ENCODE peak calls at places on chromosome 22, in seven cellular contexts. One of them, this sample, is unnamed.

GRCh38 chr22:24026733-24027132 is 15.6 kb downstream of the CABIN1 start:
- DNase-seq in anterior cingulate cortex: no peak
- DNase-seq in transverse colon: no peak
- DNase-seq in stimulated activated CD8-positive, alpha-beta memory T cell treated with anti-CD3 and anti-CD28 coated beads, Interleukin-2, amount 100 ng/mL, for 1 hour: no peak
- DNase-seq in NCI-H748 treated with DMSO at 0.1 percent for 48 hours: no peak
- DNase-seq in T-helper 1 cell: no peak
- DNase-seq in activated CD4-positive, alpha-beta T cell treated with anti-CD3 and anti-CD28 coated beads for 48 hours: no peak
- DNase-seq in this sample: no peak

GRCh38 chr22:37229805-37230672 is 14.0 kb downstream of the RAC2 start:
- DNase-seq in activated CD4-positive, alpha-beta T cell treated with anti-CD3 and anti-CD28 coated beads for 48 hours: peak
- DNase-seq in T-helper 1 cell: peak
- DNase-seq in anterior cingulate cortex: no peak
- DNase-seq in NCI-H748 treated with DMSO at 0.1 percent for 48 hours: no peak
- DNase-seq in stimulated activated CD8-positive, alpha-beta memory T cell treated with anti-CD3 and anti-CD28 coated beads, Interleukin-2, amount 100 ng/mL, for 1 hour: peak
- DNase-seq in transverse colon: peak
- DNase-seq in this sample: no peak

GRCh38 chr22:20186183-20186870 is 35.5 kb upstream of the CCDC188 start:
- DNase-seq in NCI-H748 treated with DMSO at 0.1 percent for 48 hours: no peak
- DNase-seq in transverse colon: no peak
- DNase-seq in T-helper 1 cell: no peak
- DNase-seq in anterior cingulate cortex: no peak
- DNase-seq in stimulated activated CD8-positive, alpha-beta memory T cell treated with anti-CD3 and anti-CD28 coated beads, Interleukin-2, amount 100 ng/mL, for 1 hour: no peak
- DNase-seq in activated CD4-positive, alpha-beta T cell treated with anti-CD3 and anti-CD28 coated beads for 48 hours: no peak
- DNase-seq in this sample: no peak

GRCh38 chr22:33114570-33114969 is 56.4 kb upstream of the SYN3 start:
- DNase-seq in transverse colon: no peak
- DNase-seq in NCI-H748 treated with DMSO at 0.1 percent for 48 hours: no peak
- DNase-seq in anterior cingulate cortex: no peak
- DNase-seq in activated CD4-positive, alpha-beta T cell treated with anti-CD3 and anti-CD28 coated beads for 48 hours: no peak
- DNase-seq in stimulated activated CD8-positive, alpha-beta memory T cell treated with anti-CD3 and anti-CD28 coated beads, Interleukin-2, amount 100 ng/mL, for 1 hour: no peak
- DNase-seq in T-helper 1 cell: no peak
- DNase-seq in this sample: no peak

GRCh38 chr22:42425989-42426355 is 6.2 kb downstream of the NFAM1 start:
- DNase-seq in transverse colon: no peak
- DNase-seq in stimulated activated CD8-positive, alpha-beta memory T cell treated with anti-CD3 and anti-CD28 coated beads, Interleukin-2, amount 100 ng/mL, for 1 hour: no peak
- DNase-seq in activated CD4-positive, alpha-beta T cell treated with anti-CD3 and anti-CD28 coated beads for 48 hours: no peak
- DNase-seq in T-helper 1 cell: no peak
- DNase-seq in anterior cingulate cortex: no peak
- DNase-seq in NCI-H748 treated with DMSO at 0.1 percent for 48 hours: no peak
- DNase-seq in this sample: no peak

GRCh38 chr22:38068641-38069371 is 11.6 kb downstream of the PICK1 start:
- DNase-seq in activated CD4-positive, alpha-beta T cell treated with anti-CD3 and anti-CD28 coated beads for 48 hours: no peak
- DNase-seq in NCI-H748 treated with DMSO at 0.1 percent for 48 hours: no peak
- DNase-seq in T-helper 1 cell: no peak
- DNase-seq in stimulated activated CD8-positive, alpha-beta memory T cell treated with anti-CD3 and anti-CD28 coated beads, Interleukin-2, amount 100 ng/mL, for 1 hour: no peak
- DNase-seq in transverse colon: no peak
- DNase-seq in anterior cingulate cortex: no peak
- DNase-seq in this sample: no peak

GRCh38 chr22:25083414-25084166 is 116.1 kb upstream of the CRYBB3 start:
- DNase-seq in transverse colon: peak
- DNase-seq in NCI-H748 treated with DMSO at 0.1 percent for 48 hours: no peak
- DNase-seq in T-helper 1 cell: no peak
- DNase-seq in stimulated activated CD8-positive, alpha-beta memory T cell treated with anti-CD3 and anti-CD28 coated beads, Interleukin-2, amount 100 ng/mL, for 1 hour: no peak
- DNase-seq in anterior cingulate cortex: no peak
- DNase-seq in activated CD4-positive, alpha-beta T cell treated with anti-CD3 and anti-CD28 coated beads for 48 hours: no peak
- DNase-seq in this sample: no peak

GRCh38 chr22:23796461-23796860 is 9.7 kb downstream of the SMARCB1 start:
- DNase-seq in transverse colon: no peak
- DNase-seq in NCI-H748 treated with DMSO at 0.1 percent for 48 hours: no peak
- DNase-seq in anterior cingulate cortex: no peak
- DNase-seq in activated CD4-positive, alpha-beta T cell treated with anti-CD3 and anti-CD28 coated beads for 48 hours: no peak
- DNase-seq in T-helper 1 cell: no peak
- DNase-seq in stimulated activated CD8-positive, alpha-beta memory T cell treated with anti-CD3 and anti-CD28 coated beads, Interleukin-2, amount 100 ng/mL, for 1 hour: no peak
- DNase-seq in this sample: no peak

GRCh38 chr22:27416553-27417427 is 384.8 kb downstream of the MN1 start:
- DNase-seq in anterior cingulate cortex: no peak
- DNase-seq in activated CD4-positive, alpha-beta T cell treated with anti-CD3 and anti-CD28 coated beads for 48 hours: no peak
- DNase-seq in stimulated activated CD8-positive, alpha-beta memory T cell treated with anti-CD3 and anti-CD28 coated beads, Interleukin-2, amount 100 ng/mL, for 1 hour: no peak
- DNase-seq in transverse colon: no peak
- DNase-seq in NCI-H748 treated with DMSO at 0.1 percent for 48 hours: no peak
- DNase-seq in T-helper 1 cell: no peak
- DNase-seq in this sample: no peak

GRCh38 chr22:49664371-49664881 is 163.2 kb downstream of the BRD1 start:
- DNase-seq in NCI-H748 treated with DMSO at 0.1 percent for 48 hours: no peak
- DNase-seq in stimulated activated CD8-positive, alpha-beta memory T cell treated with anti-CD3 and anti-CD28 coated beads, Interleukin-2, amount 100 ng/mL, for 1 hour: no peak
- DNase-seq in activated CD4-positive, alpha-beta T cell treated with anti-CD3 and anti-CD28 coated beads for 48 hours: no peak
- DNase-seq in anterior cingulate cortex: peak
- DNase-seq in T-helper 1 cell: no peak
- DNase-seq in transverse colon: no peak
- DNase-seq in this sample: peak

GRCh38 chr22:31233001-31233400 is 20.9 kb downstream of the LIMK2 start:
- DNase-seq in activated CD4-positive, alpha-beta T cell treated with anti-CD3 and anti-CD28 coated beads for 48 hours: no peak
- DNase-seq in stimulated activated CD8-positive, alpha-beta memory T cell treated with anti-CD3 and anti-CD28 coated beads, Interleukin-2, amount 100 ng/mL, for 1 hour: no peak
- DNase-seq in NCI-H748 treated with DMSO at 0.1 percent for 48 hours: no peak
- DNase-seq in anterior cingulate cortex: no peak
- DNase-seq in T-helper 1 cell: no peak
- DNase-seq in transverse colon: no peak
- DNase-seq in this sample: no peak

GRCh38 chr22:37804886-37805857 is 2.6 kb upstream of the GCAT start:
- DNase-seq in transverse colon: peak
- DNase-seq in NCI-H748 treated with DMSO at 0.1 percent for 48 hours: peak
- DNase-seq in T-helper 1 cell: peak
- DNase-seq in stimulated activated CD8-positive, alpha-beta memory T cell treated with anti-CD3 and anti-CD28 coated beads, Interleukin-2, amount 100 ng/mL, for 1 hour: peak
- DNase-seq in activated CD4-positive, alpha-beta T cell treated with anti-CD3 and anti-CD28 coated beads for 48 hours: peak
- DNase-seq in anterior cingulate cortex: peak
- DNase-seq in this sample: peak

GRCh38 chr22:20998411-20999336 is 3.2 kb downstream of the THAP7 start:
- DNase-seq in activated CD4-positive, alpha-beta T cell treated with anti-CD3 and anti-CD28 coated beads for 48 hours: no peak
- DNase-seq in T-helper 1 cell: no peak
- DNase-seq in transverse colon: no peak
- DNase-seq in anterior cingulate cortex: no peak
- DNase-seq in NCI-H748 treated with DMSO at 0.1 percent for 48 hours: no peak
- DNase-seq in stimulated activated CD8-positive, alpha-beta memory T cell treated with anti-CD3 and anti-CD28 coated beads, Interleukin-2, amount 100 ng/mL, for 1 hour: no peak
- DNase-seq in this sample: no peak

GRCh38 chr22:35150163-35151107 is 84.5 kb downstream of the ISX start:
- DNase-seq in NCI-H748 treated with DMSO at 0.1 percent for 48 hours: peak
- DNase-seq in T-helper 1 cell: peak
- DNase-seq in transverse colon: peak
- DNase-seq in anterior cingulate cortex: peak
- DNase-seq in activated CD4-positive, alpha-beta T cell treated with anti-CD3 and anti-CD28 coated beads for 48 hours: peak
- DNase-seq in stimulated activated CD8-positive, alpha-beta memory T cell treated with anti-CD3 and anti-CD28 coated beads, Interleukin-2, amount 100 ng/mL, for 1 hour: peak
- DNase-seq in this sample: peak

GRCh38 chr22:28911777-28912669 is 28.7 kb downstream of the ZNRF3 start:
- DNase-seq in T-helper 1 cell: no peak
- DNase-seq in transverse colon: no peak
- DNase-seq in NCI-H748 treated with DMSO at 0.1 percent for 48 hours: no peak
- DNase-seq in stimulated activated CD8-positive, alpha-beta memory T cell treated with anti-CD3 and anti-CD28 coated beads, Interleukin-2, amount 100 ng/mL, for 1 hour: no peak
- DNase-seq in activated CD4-positive, alpha-beta T cell treated with anti-CD3 and anti-CD28 coated beads for 48 hours: no peak
- DNase-seq in anterior cingulate cortex: no peak
- DNase-seq in this sample: no peak

GRCh38 chr22:31829505-31829904 is 75.7 kb downstream of the DEPDC5 start:
- DNase-seq in anterior cingulate cortex: no peak
- DNase-seq in T-helper 1 cell: no peak
- DNase-seq in stimulated activated CD8-positive, alpha-beta memory T cell treated with anti-CD3 and anti-CD28 coated beads, Interleukin-2, amount 100 ng/mL, for 1 hour: no peak
- DNase-seq in NCI-H748 treated with DMSO at 0.1 percent for 48 hours: no peak
- DNase-seq in activated CD4-positive, alpha-beta T cell treated with anti-CD3 and anti-CD28 coated beads for 48 hours: peak
- DNase-seq in transverse colon: no peak
- DNase-seq in this sample: no peak

GRCh38 chr22:49962012-49962750 is 1.6 kb downstream of the PIM3 start:
- DNase-seq in transverse colon: peak
- DNase-seq in T-helper 1 cell: peak
- DNase-seq in activated CD4-positive, alpha-beta T cell treated with anti-CD3 and anti-CD28 coated beads for 48 hours: peak
- DNase-seq in anterior cingulate cortex: peak
- DNase-seq in NCI-H748 treated with DMSO at 0.1 percent for 48 hours: peak
- DNase-seq in stimulated activated CD8-positive, alpha-beta memory T cell treated with anti-CD3 and anti-CD28 coated beads, Interleukin-2, amount 100 ng/mL, for 1 hour: peak
- DNase-seq in this sample: peak

GRCh38 chr22:27918351-27919221 is 470 bp downstream of the PITPNB start:
- DNase-seq in T-helper 1 cell: peak
- DNase-seq in stimulated activated CD8-positive, alpha-beta memory T cell treated with anti-CD3 and anti-CD28 coated beads, Interleukin-2, amount 100 ng/mL, for 1 hour: peak
- DNase-seq in NCI-H748 treated with DMSO at 0.1 percent for 48 hours: no peak
- DNase-seq in activated CD4-positive, alpha-beta T cell treated with anti-CD3 and anti-CD28 coated beads for 48 hours: peak
- DNase-seq in anterior cingulate cortex: peak
- DNase-seq in transverse colon: peak
- DNase-seq in this sample: peak

GRCh38 chr22:49066619-49067018 is 761.1 kb downstream of the BRD1 start:
- DNase-seq in stimulated activated CD8-positive, alpha-beta memory T cell treated with anti-CD3 and anti-CD28 coated beads, Interleukin-2, amount 100 ng/mL, for 1 hour: no peak
- DNase-seq in anterior cingulate cortex: no peak
- DNase-seq in T-helper 1 cell: no peak
- DNase-seq in NCI-H748 treated with DMSO at 0.1 percent for 48 hours: no peak
- DNase-seq in activated CD4-positive, alpha-beta T cell treated with anti-CD3 and anti-CD28 coated beads for 48 hours: no peak
- DNase-seq in transverse colon: no peak
- DNase-seq in this sample: no peak

This sample was measured in cerebellum.